ENCODE peak calls at places on chromosomes 6 and 20, in six cellular contexts. T, U, E, Z, R and K are unnamed samples.
A peak's percentile ranks its signal among the peaks of the same experiment; 100 is the strongest.

GRCh38 chr6:147248859-147249258 is 44.6 kb downstream of the STXBP5 start:
- DNase-seq in T (no peak), U (no peak), E (no peak), Z (no peak), R (no peak), K (no peak)

GRCh38 chr6:136035378-136036070 is 184.0 kb downstream of the PDE7B start:
- DNase-seq in T (no peak), U (no peak), E (no peak), Z (no peak), R (no peak), K (no peak)

GRCh38 chr6:43742285-43742684 is 27.7 kb upstream of the VEGFA start:
- DNase-seq in T (no peak), U (no peak), E (no peak), Z (no peak), R (no peak), K (no peak)

GRCh38 chr6:108359901-108360882 is 65.3 kb downstream of the AFG1L start:
- DNase-seq in T (no peak), U (no peak), E (no peak), Z (no peak), R (no peak), K (no peak)

GRCh38 chr6:92124126-92124525 is 1295.2 kb downstream of the EPHA7 start:
- DNase-seq in T (peak; percentile 57), U (no peak), E (no peak), Z (no peak), R (no peak), K (no peak)

GRCh38 chr6:110649704-110650103 is 165.6 kb downstream of the CDK19 start:
- DNase-seq in T (no peak), U (no peak), E (no peak), Z (no peak), R (no peak), K (no peak)

GRCh38 chr20:45405566-45406259 is 2.4 kb upstream of the DBNDD2 start:
- DNase-seq in T (peak; percentile 37), U (no peak), E (peak; percentile 71), Z (peak; percentile 66), R (no peak), K (peak; percentile 19)

GRCh38 chr6:71733970-71734899 is 152.1 kb upstream of the RIMS1 start:
- DNase-seq in T (no peak), U (no peak), E (no peak), Z (no peak), R (no peak), K (peak; percentile 13)

GRCh38 chr6:106184629-106185028 is 98.5 kb downstream of the PRDM1 start:
- DNase-seq in T (no peak), U (no peak), E (no peak), Z (no peak), R (no peak), K (no peak)

GRCh38 chr20:62977613-62978558 is 25.4 kb downstream of the SLC17A9 start:
- DNase-seq in T (no peak), U (peak; percentile 39), E (no peak), Z (peak; percentile 79), R (peak; percentile 45), K (no peak)

GRCh38 chr20:59458645-59459044 is 145.7 kb upstream of the PHACTR3 start:
- DNase-seq in T (no peak), U (no peak), E (no peak), Z (no peak), R (no peak), K (no peak)

GRCh38 chr6:7153807-7154206 is 46.0 kb downstream of the RREB1 start:
- DNase-seq in T (no peak), U (no peak), E (no peak), Z (no peak), R (no peak), K (no peak)

GRCh38 chr20:60650087-60650486 is 602.0 kb upstream of the CDH4 start:
- DNase-seq in T (no peak), U (no peak), E (no peak), Z (no peak), R (no peak), K (no peak)

GRCh38 chr6:134170844-134171243 is 118.4 kb upstream of the SLC2A12 start:
- DNase-seq in T (no peak), U (no peak), E (no peak), Z (no peak), R (no peak), K (no peak)

GRCh38 chr20:52031574-52032303 is 159.8 kb downstream of the ZFP64 start:
- DNase-seq in T (no peak), U (no peak), E (no peak), Z (peak; percentile 38), R (no peak), K (peak; percentile 80)

GRCh38 chr6:157255079-157255478 is 68.2 kb downstream of the TMEM242 start:
- DNase-seq in T (no peak), U (no peak), E (no peak), Z (no peak), R (no peak), K (no peak)

GRCh38 chr6:52609968-52610367 is 33.1 kb upstream of the TRAM2 start:
- DNase-seq in T (no peak), U (no peak), E (no peak), Z (no peak), R (no peak), K (no peak)

GRCh38 chr6:149761438-149761837 is 11.9 kb downstream of the PCMT1 start:
- DNase-seq in T (no peak), U (no peak), E (no peak), Z (no peak), R (no peak), K (no peak)